ENCODE peak calls at places on chromosomes 3 and 15, in six cellular contexts. A, N, I, B, X and D are unnamed samples.

GRCh38 chr15:34271493-34271892 is 46.7 kb downstream of the EMC4 start:
- DNase-seq in X (peak), B (no peak), A (peak), I (no peak), N (no peak), D (no peak)

GRCh38 chr3:48598323-48599076 is 3.4 kb upstream of the COL7A1 start:
- DNase-seq in I (peak), X (peak), B (no peak), A (peak), N (no peak), D (no peak)

GRCh38 chr15:88580532-88580931 is 34.1 kb upstream of the DET1 start:
- DNase-seq in A (no peak), B (no peak), N (no peak), X (no peak), I (no peak), D (no peak)

GRCh38 chr3:97232635-97233034 is 418.2 kb downstream of the EPHA6 start:
- DNase-seq in B (no peak), A (peak), I (no peak), X (no peak), N (no peak), D (no peak)

GRCh38 chr3:102536479-102536878 is 101.7 kb downstream of the ZPLD1 start:
- DNase-seq in B (peak), I (no peak), N (no peak), X (peak), A (peak), D (no peak)

GRCh38 chr15:68419301-68420175 is 12.4 kb downstream of the ITGA11 start:
- DNase-seq in B (no peak), N (no peak), X (no peak), A (no peak), I (no peak), D (no peak)

GRCh38 chr3:12954891-12955650 is 113.7 kb upstream of the RPL32 start:
- DNase-seq in N (no peak), B (no peak), A (peak), X (no peak), I (no peak), D (peak)

GRCh38 chr3:154100556-154100955 is 20.6 kb upstream of the ARHGEF26 start:
- DNase-seq in N (no peak), I (no peak), X (no peak), B (no peak), A (no peak), D (no peak)

GRCh38 chr3:177483182-177483967 is 286.1 kb upstream of the TBL1XR1 start:
- DNase-seq in X (no peak), B (peak), I (no peak), N (no peak), A (peak), D (no peak)

GRCh38 chr15:56148099-56148498 is 95.6 kb downstream of the RFX7 start:
- DNase-seq in I (no peak), N (no peak), A (no peak), X (no peak), B (no peak), D (no peak)

GRCh38 chr3:48695113-48695753 is 9.5 kb upstream of the NCKIPSD start:
- DNase-seq in B (no peak), I (no peak), X (peak), N (no peak), A (peak), D (peak)

GRCh38 chr3:105368575-105369500 is 2.1 kb downstream of the ALCAM start:
- DNase-seq in B (peak), N (peak), X (no peak), I (peak), A (peak), D (peak)

GRCh38 chr3:184338538-184338945 is 1.1 kb downstream of the FAM131A start:
- DNase-seq in B (no peak), X (peak), I (no peak), N (no peak), A (peak), D (peak)